ENCODE peak calls at places on chromosomes 4 and X, in nine cellular contexts. E is SK-N-SH, X is uterus, H is endodermal cell, V is hepatocyte, L is heart right ventricle, Z is lower lobe of right lung, M is testis, J is cardiac muscle cell. P is an unnamed sample.

GRCh38 chrX:37371578-37371981 is 22.4 kb downstream of the PRRG1 start:
- DNase-seq in E (no peak), X (no peak), H (peak), V (no peak), L (peak), Z (no peak), M (no peak), J (no peak), P (no peak)

GRCh38 chr4:140326395-140326993 is 47.0 kb upstream of the SCOC start:
- DNase-seq in E (peak), X (peak), H (peak), V (peak), L (no peak), Z (no peak), M (peak), J (peak), P (no peak)

GRCh38 chr4:77481856-77482255 is 123.8 kb upstream of the CXCL13 start:
- DNase-seq in E (no peak), X (no peak), H (no peak), V (no peak), L (no peak), Z (no peak), M (no peak), J (no peak), P (no peak)

GRCh38 chrX:64894454-64895038 is 81.7 kb downstream of the ZC4H2 start:
- DNase-seq in E (peak), X (no peak), H (peak), V (peak), L (no peak), Z (no peak), M (peak), J (peak), P (peak)

GRCh38 chrX:46918434-46918833 is 6.2 kb downstream of the JADE3 start:
- DNase-seq in E (no peak), X (no peak), H (no peak), V (no peak), L (no peak), Z (no peak), M (no peak), J (no peak), P (no peak)

GRCh38 chr4:119939066-119939995 is 127.3 kb downstream of the MAD2L1 start:
- DNase-seq in E (no peak), X (no peak), H (no peak), V (no peak), L (no peak), Z (no peak), M (peak), J (no peak), P (no peak)

GRCh38 chr4:110196206-110196870 is 2.1 kb downstream of the ELOVL6 start:
- DNase-seq in E (peak), X (peak), H (peak), V (peak), L (peak), Z (peak), M (peak), J (peak), P (peak)

GRCh38 chrX:108323751-108324150 is 114.5 kb downstream of the COL4A6 start:
- DNase-seq in E (no peak), X (no peak), H (no peak), V (no peak), L (no peak), Z (no peak), M (no peak), J (no peak), P (no peak)

GRCh38 chr4:172270421-172270820 is 457.2 kb downstream of the GALNTL6 start:
- DNase-seq in E (no peak), X (no peak), H (no peak), V (peak), L (no peak), Z (no peak), M (no peak), J (peak), P (no peak)

GRCh38 chrX:145609951-145610511 is 207.6 kb upstream of the SLITRK2 start:
- DNase-seq in E (no peak), X (no peak), H (no peak), V (no peak), L (no peak), Z (no peak), M (no peak), J (no peak), P (no peak)

GRCh38 chr4:22482250-22483127 is 33.4 kb downstream of the ADGRA3 start:
- DNase-seq in E (no peak), X (no peak), H (peak), V (no peak), L (no peak), Z (no peak), M (no peak), J (peak), P (no peak)

GRCh38 chr4:86939737-86940141 is 4.9 kb downstream of the AFF1 start:
- DNase-seq in E (no peak), X (no peak), H (no peak), V (no peak), L (no peak), Z (no peak), M (no peak), J (no peak), P (no peak)

GRCh38 chrX:19549838-19550237 is 34.5 kb upstream of the MAP3K15 start:
- DNase-seq in E (no peak), X (no peak), H (no peak), V (no peak), L (no peak), Z (no peak), M (no peak), J (no peak), P (no peak)

GRCh38 chr4:166459616-166460015 is 586.6 kb downstream of the TLL1 start:
- DNase-seq in E (no peak), X (no peak), H (no peak), V (no peak), L (no peak), Z (no peak), M (no peak), J (no peak), P (no peak)

GRCh38 chrX:105328773-105329172 is 108.3 kb upstream of the TEX13A start:
- DNase-seq in E (no peak), X (no peak), H (no peak), V (no peak), L (no peak), Z (no peak), M (no peak), J (no peak), P (no peak)

GRCh38 chr4:182404371-182404770 is 161.2 kb downstream of the TENM3 start:
- DNase-seq in E (no peak), X (no peak), H (no peak), V (no peak), L (no peak), Z (no peak), M (no peak), J (no peak), P (no peak)

GRCh38 chr4:32025840-32026459 is 1305.8 kb downstream of the PCDH7 start:
- DNase-seq in E (no peak), X (no peak), H (peak), V (peak), L (no peak), Z (no peak), M (no peak), J (peak), P (no peak)

GRCh38 chr4:102259702-102260101 is 85.6 kb downstream of the SLC39A8 start:
- DNase-seq in E (no peak), X (no peak), H (no peak), V (no peak), L (no peak), Z (no peak), M (no peak), J (no peak), P (no peak)

GRCh38 chr4:85595098-85595775 is 120.3 kb downstream of the ARHGAP24 start:
- DNase-seq in E (no peak), X (no peak), H (no peak), V (no peak), L (no peak), Z (no peak), M (no peak), J (no peak), P (no peak)

GRCh38 chrX:129529685-129530281 is 6.5 kb upstream of the SMARCA1 start:
- DNase-seq in E (peak), X (no peak), H (no peak), V (peak), L (no peak), Z (no peak), M (no peak), J (no peak), P (no peak)

GRCh38 chrX:124001581-124001980 is 40.1 kb downstream of the STAG2 start:
- DNase-seq in E (no peak), X (no peak), H (no peak), V (no peak), L (no peak), Z (no peak), M (no peak), J (no peak), P (no peak)

GRCh38 chr4:108846568-108846967 is 83.7 kb upstream of the ETNPPL start:
- DNase-seq in E (no peak), X (no peak), H (no peak), V (no peak), L (no peak), Z (no peak), M (no peak), J (no peak), P (no peak)

GRCh38 chr4:102533348-102533747 is 32.2 kb downstream of the NFKB1 start:
- DNase-seq in E (no peak), X (no peak), H (no peak), V (no peak), L (no peak), Z (no peak), M (no peak), J (no peak), P (no peak)

GRCh38 chrX:118497180-118497814 is 1.7 kb downstream of the DOCK11 start:
- DNase-seq in E (no peak), X (no peak), H (no peak), V (no peak), L (no peak), Z (no peak), M (no peak), J (no peak), P (no peak)
- H3K4me3 ChIP-seq in E (peak), X (peak), H (peak), V (no peak), L (peak), Z (peak), M (no peak), J (peak), P (peak)

DNA sequence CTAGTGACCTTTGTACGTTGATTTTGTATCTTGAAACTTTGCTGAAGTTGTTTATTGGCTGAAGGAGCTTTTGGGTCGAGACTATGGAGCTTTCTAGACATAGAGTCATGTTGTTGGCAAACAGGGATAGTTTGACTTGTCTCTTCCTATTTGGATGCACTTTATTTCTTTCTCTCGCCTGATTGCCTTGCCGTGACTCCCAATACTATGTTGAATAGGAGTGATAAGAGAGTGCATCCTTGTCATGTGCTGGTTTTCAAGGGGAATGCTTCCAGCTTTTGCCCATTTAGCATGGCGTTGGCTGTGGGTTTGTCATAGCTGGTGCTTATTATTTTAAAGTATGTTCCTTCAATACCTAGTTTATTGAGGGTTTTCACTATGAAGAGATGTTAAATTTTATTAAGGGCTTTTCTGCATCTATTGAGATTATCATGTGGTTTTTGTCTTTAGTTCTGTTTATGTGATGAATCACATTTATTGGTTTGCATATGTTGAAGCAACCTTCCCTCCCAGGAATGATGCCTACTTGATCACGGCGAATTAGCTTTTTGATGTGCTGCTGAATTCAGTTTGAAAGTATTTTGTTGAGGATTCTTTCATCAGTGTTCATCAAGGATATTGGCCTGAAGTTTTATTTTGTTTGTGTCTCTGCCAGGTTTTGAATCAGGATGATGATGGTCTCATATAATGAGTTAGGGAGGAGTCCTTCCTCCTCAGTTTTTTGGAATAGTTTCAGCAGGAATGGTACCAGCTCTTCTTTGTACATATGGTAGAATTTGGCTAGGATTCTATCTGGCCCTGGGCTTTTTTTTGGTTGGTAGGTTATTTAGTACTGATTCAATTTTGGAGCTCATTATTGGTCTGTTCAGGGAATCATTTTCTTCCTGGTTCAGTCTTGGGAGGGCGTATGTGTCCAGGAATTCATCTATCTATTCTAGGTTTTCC is 72.9 kb upstream of the BOD1L1 start:
- DNase-seq in E (no peak), X (no peak), H (no peak), V (no peak), L (no peak), Z (no peak), M (no peak), J (no peak), P (no peak)
- H3K27ac ChIP-seq in E (peak), X (no peak), H (no peak), V (no peak), L (no peak), Z (no peak), M (no peak), J (no peak), P (no peak)

DNA sequence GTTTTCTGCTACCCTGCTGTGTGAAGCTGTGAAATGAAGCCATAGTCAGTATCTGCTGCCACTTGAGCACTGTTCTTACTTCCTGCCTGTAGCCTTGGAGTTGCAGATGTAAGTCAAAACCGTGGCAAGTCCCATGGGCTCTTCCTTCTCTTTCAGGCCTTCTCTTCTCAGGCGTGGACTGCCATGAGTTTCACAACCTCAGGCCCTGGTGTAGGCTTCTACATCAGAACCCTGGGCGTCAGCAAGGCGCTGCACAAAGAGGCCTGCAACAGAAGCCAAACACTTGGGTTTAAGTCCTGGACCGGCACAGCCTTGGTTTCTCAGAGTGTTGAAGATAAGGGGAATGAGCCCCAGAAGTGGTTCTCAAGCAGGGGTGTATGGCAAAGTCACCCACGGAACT is 2.5 kb downstream of the ZNF518B start:
- DNase-seq in E (no peak), X (no peak), H (no peak), V (no peak), L (no peak), Z (no peak), M (no peak), J (no peak), P (no peak)
- H3K4me3 ChIP-seq in E (no peak), X (no peak), H (peak), V (no peak), L (no peak), Z (no peak), M (no peak), J (no peak), P (no peak)

DNA sequence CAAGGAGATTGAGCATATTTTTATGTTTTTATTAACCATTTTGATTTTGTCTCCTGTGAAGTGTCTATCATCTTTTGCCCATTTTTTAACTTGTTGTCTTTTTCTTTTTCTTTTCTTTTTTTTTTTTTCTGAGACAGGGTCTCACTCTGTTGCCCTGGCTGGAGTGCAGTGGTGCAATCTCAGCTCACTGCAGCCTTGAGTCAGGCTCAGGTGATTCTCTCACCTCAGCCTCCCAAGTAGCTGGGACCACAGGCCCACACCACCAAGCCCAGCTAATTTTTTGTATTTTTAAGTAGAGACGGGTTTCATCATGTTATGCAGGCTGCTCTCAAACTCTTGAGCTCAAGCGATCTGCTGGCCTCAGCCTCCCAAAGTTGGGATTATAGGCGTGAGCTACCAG is 4.6 kb upstream of the ADD1 start:
- DNase-seq in E (no peak), X (no peak), H (no peak), V (no peak), L (no peak), Z (no peak), M (no peak), J (no peak), P (no peak)
- H3K27ac ChIP-seq in E (no peak), X (peak), H (no peak), V (no peak), L (no peak), Z (peak), M (no peak), J (no peak), P (no peak)

GRCh38 chr4:20253799-20254409 is 2.2 kb downstream of the SLIT2 start:
- DNase-seq in E (peak), X (peak), H (peak), V (peak), L (peak), Z (peak), M (peak), J (peak), P (no peak)

GRCh38 chr4:20256381-20256881 is 4.7 kb downstream of the SLIT2 start:
- DNase-seq in E (no peak), X (no peak), H (no peak), V (no peak), L (no peak), Z (no peak), M (no peak), J (no peak), P (no peak)

GRCh38 chr4:20255823-20256222 is 4.1 kb downstream of the SLIT2 start:
- DNase-seq in E (no peak), X (no peak), H (no peak), V (no peak), L (no peak), Z (no peak), M (no peak), J (no peak), P (no peak)

GRCh38 chr4:20254517-20255250 is 3.0 kb downstream of the SLIT2 start:
- DNase-seq in E (peak), X (peak), H (peak), V (peak), L (peak), Z (peak), M (peak), J (peak), P (no peak)

GRCh38 chr4:20255251-20255586 is 3.5 kb downstream of the SLIT2 start:
- DNase-seq in E (no peak), X (no peak), H (no peak), V (no peak), L (no peak), Z (no peak), M (no peak), J (no peak), P (no peak)
- H3K4me3 ChIP-seq in E (peak), X (peak), H (peak), V (peak), L (peak), Z (peak), M (peak), J (peak), P (no peak)

GRCh38 chr4:39037491-39037825 is 5.2 kb upstream of the TMEM156 start:
- DNase-seq in E (no peak), X (no peak), H (no peak), V (peak), L (no peak), Z (no peak), M (no peak), J (no peak), P (no peak)
- H3K27ac ChIP-seq in E (peak), X (no peak), H (peak), V (peak), L (no peak), Z (no peak), M (no peak), J (peak), P (no peak)

GRCh38 chr4:159027535-159027934 is 75.3 kb upstream of the RAPGEF2 start:
- DNase-seq in E (no peak), X (no peak), H (no peak), V (no peak), L (no peak), Z (no peak), M (no peak), J (no peak), P (no peak)
- H3K4me3 ChIP-seq in E (no peak), X (no peak), H (no peak), V (no peak), L (no peak), Z (no peak), M (no peak), J (no peak), P (no peak)

GRCh38 chrX:110318664-110318968 is 731 bp upstream of the AMMECR1 start:
- DNase-seq in E (no peak), X (no peak), H (no peak), V (no peak), L (no peak), Z (no peak), M (no peak), J (no peak), P (no peak)
- H3K27ac ChIP-seq in E (no peak), X (peak), H (no peak), V (peak), L (peak), Z (peak), M (no peak), J (peak), P (peak)